ENCODE peak calls at places on chromosomes 13 and 19, in six cellular contexts. One of them, this sample, is unnamed.

GRCh38 chr13:84446972-84447700 is 564.9 kb upstream of the SLITRK1 start:
- DNase-seq in colonic mucosa: no peak
- DNase-seq in ascending aorta: no peak
- DNase-seq in stomach: no peak
- DNase-seq in fibroblast of mammary gland: peak
- DNase-seq in neural progenitor cell: no peak
- DNase-seq in this sample: peak

GRCh38 chr19:45676851-45677263 is 8.8 kb downstream of the GIPR start:
- DNase-seq in neural progenitor cell: no peak
- DNase-seq in colonic mucosa: peak
- DNase-seq in fibroblast of mammary gland: no peak
- DNase-seq in ascending aorta: no peak
- DNase-seq in stomach: peak
- DNase-seq in this sample: no peak

GRCh38 chr13:75993823-75994222 is 357.7 kb downstream of the LMO7 start:
- DNase-seq in neural progenitor cell: no peak
- DNase-seq in fibroblast of mammary gland: peak
- DNase-seq in ascending aorta: no peak
- DNase-seq in colonic mucosa: no peak
- DNase-seq in stomach: no peak
- DNase-seq in this sample: peak

GRCh38 chr13:26987614-26988013 is 184.0 kb downstream of the USP12 start:
- DNase-seq in fibroblast of mammary gland: no peak
- DNase-seq in neural progenitor cell: no peak
- DNase-seq in ascending aorta: no peak
- DNase-seq in colonic mucosa: no peak
- DNase-seq in stomach: no peak
- DNase-seq in this sample: no peak

GRCh38 chr19:15421726-15422260 is 3.0 kb upstream of the AKAP8L start:
- DNase-seq in neural progenitor cell: no peak
- DNase-seq in ascending aorta: no peak
- DNase-seq in stomach: peak
- DNase-seq in fibroblast of mammary gland: no peak
- DNase-seq in colonic mucosa: no peak
- DNase-seq in this sample: no peak

GRCh38 chr13:31168736-31169135 is 7.0 kb upstream of the HSPH1 start:
- DNase-seq in ascending aorta: no peak
- DNase-seq in stomach: no peak
- DNase-seq in neural progenitor cell: no peak
- DNase-seq in colonic mucosa: peak
- DNase-seq in fibroblast of mammary gland: no peak
- DNase-seq in this sample: no peak

GRCh38 chr19:49861541-49862410 is 5.6 kb downstream of the PNKP start:
- DNase-seq in neural progenitor cell: no peak
- DNase-seq in ascending aorta: no peak
- DNase-seq in colonic mucosa: no peak
- DNase-seq in stomach: peak
- DNase-seq in fibroblast of mammary gland: no peak
- DNase-seq in this sample: no peak

GRCh38 chr19:2181618-2181997 is 17.9 kb downstream of the DOT1L start:
- DNase-seq in stomach: no peak
- DNase-seq in colonic mucosa: no peak
- DNase-seq in neural progenitor cell: no peak
- DNase-seq in ascending aorta: no peak
- DNase-seq in fibroblast of mammary gland: no peak
- DNase-seq in this sample: no peak

GRCh38 chr19:48861313-48861712 is 7.1 kb downstream of the PLEKHA4 start:
- DNase-seq in stomach: no peak
- DNase-seq in fibroblast of mammary gland: no peak
- DNase-seq in neural progenitor cell: no peak
- DNase-seq in colonic mucosa: no peak
- DNase-seq in ascending aorta: no peak
- DNase-seq in this sample: no peak

GRCh38 chr13:21137696-21138095 is 38.7 kb downstream of the SKA3 start:
- DNase-seq in neural progenitor cell: no peak
- DNase-seq in stomach: no peak
- DNase-seq in ascending aorta: no peak
- DNase-seq in colonic mucosa: no peak
- DNase-seq in fibroblast of mammary gland: peak
- DNase-seq in this sample: peak

GRCh38 chr13:59356607-59357006 is 807.1 kb downstream of the DIAPH3 start:
- DNase-seq in neural progenitor cell: no peak
- DNase-seq in colonic mucosa: no peak
- DNase-seq in ascending aorta: no peak
- DNase-seq in fibroblast of mammary gland: peak
- DNase-seq in stomach: no peak
- DNase-seq in this sample: no peak

GRCh38 chr19:35693835-35694599 is 10.3 kb upstream of the ZBTB32 start:
- DNase-seq in colonic mucosa: peak
- DNase-seq in stomach: peak
- DNase-seq in neural progenitor cell: peak
- DNase-seq in fibroblast of mammary gland: peak
- DNase-seq in ascending aorta: peak
- DNase-seq in this sample: peak

GRCh38 chr19:11194173-11194572 is 3.2 kb downstream of the KANK2 start:
- DNase-seq in colonic mucosa: no peak
- DNase-seq in neural progenitor cell: no peak
- DNase-seq in fibroblast of mammary gland: no peak
- DNase-seq in ascending aorta: no peak
- DNase-seq in stomach: no peak
- DNase-seq in this sample: no peak

GRCh38 chr13:62524061-62524460 is 1108.4 kb upstream of the PCDH20 start:
- DNase-seq in fibroblast of mammary gland: no peak
- DNase-seq in neural progenitor cell: no peak
- DNase-seq in ascending aorta: no peak
- DNase-seq in stomach: no peak
- DNase-seq in colonic mucosa: no peak
- DNase-seq in this sample: no peak

GRCh38 chr19:28737526-28737925 is 475.4 kb downstream of the UQCRFS1 start:
- DNase-seq in stomach: no peak
- DNase-seq in colonic mucosa: no peak
- DNase-seq in neural progenitor cell: peak
- DNase-seq in ascending aorta: no peak
- DNase-seq in fibroblast of mammary gland: no peak
- DNase-seq in this sample: peak

GRCh38 chr19:33052352-33052972 is 12.2 kb downstream of the RHPN2 start:
- DNase-seq in fibroblast of mammary gland: peak
- DNase-seq in neural progenitor cell: no peak
- DNase-seq in colonic mucosa: peak
- DNase-seq in stomach: peak
- DNase-seq in ascending aorta: no peak
- DNase-seq in this sample: peak

GRCh38 chr13:114279146-114279545 is 2.3 kb upstream of the UPF3A start:
- DNase-seq in neural progenitor cell: no peak
- DNase-seq in fibroblast of mammary gland: no peak
- DNase-seq in ascending aorta: no peak
- DNase-seq in colonic mucosa: no peak
- DNase-seq in stomach: no peak
- DNase-seq in this sample: no peak

DNA sequence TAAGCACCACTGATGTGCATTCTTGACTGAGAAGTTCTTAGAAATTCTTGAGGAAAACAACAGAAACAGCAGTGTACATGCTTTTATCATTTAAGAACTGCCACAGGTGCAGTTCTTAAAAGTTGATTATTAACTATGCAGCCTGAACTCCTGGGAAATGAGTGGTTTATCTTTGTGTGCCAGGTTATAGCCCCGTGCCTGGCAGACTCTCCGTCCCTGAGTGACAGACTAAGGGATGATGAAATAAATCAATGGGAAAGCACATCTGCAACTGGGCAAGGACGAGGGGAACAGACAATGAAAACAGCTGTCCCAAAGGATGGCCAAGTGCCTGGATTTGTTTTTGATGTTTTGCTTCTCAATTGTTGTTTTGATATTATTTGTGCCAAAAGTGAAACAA is 84.4 kb upstream of the SPATA13 start:
- DNase-seq in colonic mucosa: peak
- DNase-seq in ascending aorta: no peak
- DNase-seq in fibroblast of mammary gland: no peak
- DNase-seq in stomach: peak
- DNase-seq in neural progenitor cell: no peak
- DNase-seq in this sample: peak
- H3K4me3 ChIP-seq in colonic mucosa: peak
- H3K4me3 ChIP-seq in ascending aorta: no peak
- H3K4me3 ChIP-seq in fibroblast of mammary gland: no peak
- H3K4me3 ChIP-seq in stomach: no peak
- H3K4me3 ChIP-seq in neural progenitor cell: no peak
- H3K4me3 ChIP-seq in this sample: no peak

GRCh38 chr19:40811478-40812341 is 12.7 kb downstream of the EGLN2 start:
- DNase-seq in stomach: no peak
- DNase-seq in neural progenitor cell: peak
- DNase-seq in fibroblast of mammary gland: no peak
- DNase-seq in colonic mucosa: peak
- DNase-seq in ascending aorta: no peak
- DNase-seq in this sample: peak
- TF ChIP-seq CTCF in stomach: no peak
- TF ChIP-seq CTCF in neural progenitor cell: no peak
- TF ChIP-seq CTCF in fibroblast of mammary gland: no peak
- TF ChIP-seq CTCF in colonic mucosa: no peak
- TF ChIP-seq CTCF in ascending aorta: no peak
- TF ChIP-seq CTCF in this sample: no peak

GRCh38 chr13:98800078-98800477 is 47.6 kb upstream of the SLC15A1 start:
- DNase-seq in fibroblast of mammary gland: no peak
- DNase-seq in ascending aorta: no peak
- DNase-seq in colonic mucosa: no peak
- DNase-seq in neural progenitor cell: no peak
- DNase-seq in stomach: no peak
- DNase-seq in this sample: no peak
- H3K4me3 ChIP-seq in fibroblast of mammary gland: no peak
- H3K4me3 ChIP-seq in ascending aorta: no peak
- H3K4me3 ChIP-seq in colonic mucosa: no peak
- H3K4me3 ChIP-seq in neural progenitor cell: no peak
- H3K4me3 ChIP-seq in stomach: no peak
- H3K4me3 ChIP-seq in this sample: no peak

GRCh38 chr19:861756-862528 is 2.5 kb downstream of the CFD start:
- DNase-seq in ascending aorta: no peak
- DNase-seq in neural progenitor cell: peak
- DNase-seq in fibroblast of mammary gland: no peak
- DNase-seq in colonic mucosa: peak
- DNase-seq in stomach: no peak
- DNase-seq in this sample: peak
- TF ChIP-seq CTCF in ascending aorta: no peak
- TF ChIP-seq CTCF in neural progenitor cell: peak
- TF ChIP-seq CTCF in fibroblast of mammary gland: no peak
- TF ChIP-seq CTCF in colonic mucosa: no peak
- TF ChIP-seq CTCF in stomach: no peak
- TF ChIP-seq CTCF in this sample: no peak

This sample was measured in foreskin fibroblast.